ENCODE peak calls at places on chromosomes 6 and 20, in seven cellular contexts. B is AG04450, J is lung, E is uterus, H is PC-3, G is body of pancreas, O is GM23338. U is an unnamed sample.

GRCh38 chr6:50998905-50999304 is 180.2 kb downstream of the TFAP2B start:
- DNase-seq in B (no peak), J (no peak), E (no peak), H (no peak), G (no peak), O (no peak), U (no peak)

GRCh38 chr20:47598911-47599745 is 97.4 kb downstream of the NCOA3 start:
- DNase-seq in B (no peak), J (no peak), E (no peak), H (no peak), G (no peak), O (no peak), U (no peak)

GRCh38 chr6:11206576-11206975 is 25.9 kb downstream of the NEDD9 start:
- DNase-seq in B (no peak), J (no peak), E (no peak), H (peak), G (no peak), O (no peak), U (no peak)

GRCh38 chr6:135423649-135424128 is 73.9 kb downstream of the AHI1 start:
- DNase-seq in B (peak), J (no peak), E (no peak), H (peak), G (no peak), O (peak), U (peak)

GRCh38 chr20:44702776-44703175 is 12.4 kb upstream of the CCN5 start:
- DNase-seq in B (peak), J (peak), E (peak), H (no peak), G (peak), O (no peak), U (no peak)

GRCh38 chr6:98433325-98433724 is 401.0 kb upstream of the POU3F2 start:
- DNase-seq in B (no peak), J (no peak), E (no peak), H (no peak), G (no peak), O (no peak), U (no peak)

GRCh38 chr6:33983109-33983475 is 162.8 kb downstream of the GRM4 start:
- DNase-seq in B (no peak), J (peak), E (no peak), H (peak), G (peak), O (no peak), U (no peak)

GRCh38 chr20:61926253-61926613 is 139.4 kb downstream of the TAF4 start:
- DNase-seq in B (no peak), J (no peak), E (no peak), H (no peak), G (no peak), O (no peak), U (no peak)

GRCh38 chr20:52972190-52972937 is at the start of gene TSHZ2:
- DNase-seq in B (no peak), J (peak), E (peak), H (no peak), G (peak), O (no peak), U (no peak)

GRCh38 chr20:41124451-41125094 is 12.8 kb upstream of the PLCG1 start:
- DNase-seq in B (no peak), J (no peak), E (no peak), H (no peak), G (no peak), O (no peak), U (no peak)

GRCh38 chr6:107115695-107116327 is 496 bp upstream of the BEND3 start:
- DNase-seq in B (no peak), J (peak), E (peak), H (peak), G (peak), O (peak), U (peak)

GRCh38 chr20:48816282-48816860 is 11.4 kb downstream of the PREX1 start:
- DNase-seq in B (no peak), J (no peak), E (no peak), H (no peak), G (no peak), O (no peak), U (no peak)

GRCh38 chr6:135144678-135145508 is 36.2 kb upstream of the MYB start:
- DNase-seq in B (no peak), J (no peak), E (no peak), H (peak), G (no peak), O (peak), U (no peak)

GRCh38 chr6:135114355-135115145 is 59.9 kb upstream of the HBS1L start:
- DNase-seq in B (no peak), J (no peak), E (no peak), H (no peak), G (no peak), O (no peak), U (no peak)

GRCh38 chr6:149147939-149148718 is 169.4 kb upstream of the TAB2 start:
- DNase-seq in B (no peak), J (no peak), E (no peak), H (no peak), G (no peak), O (no peak), U (no peak)

GRCh38 chr20:25066386-25066785 is 8.4 kb upstream of the ACSS1 start:
- DNase-seq in B (no peak), J (no peak), E (peak), H (no peak), G (peak), O (no peak), U (no peak)

GRCh38 chr6:122222761-122223160 is 176.7 kb upstream of the HSF2 start:
- DNase-seq in B (no peak), J (no peak), E (no peak), H (no peak), G (no peak), O (no peak), U (no peak)

GRCh38 chr6:162907876-162908481 is 180.2 kb downstream of the PACRG start:
- DNase-seq in B (no peak), J (no peak), E (no peak), H (peak), G (no peak), O (peak), U (no peak)

GRCh38 chr6:30490031-30490876 is 945 bp downstream of the HLA-E start:
- DNase-seq in B (no peak), J (peak), E (peak), H (peak), G (peak), O (peak), U (no peak)

GRCh38 chr6:30007132-30007764 is 53.8 kb upstream of the POLR1H start:
- DNase-seq in B (no peak), J (peak), E (peak), H (no peak), G (peak), O (peak), U (no peak)

GRCh38 chr6:48597951-48598350 is 487.0 kb upstream of the PTCHD4 start:
- DNase-seq in B (no peak), J (no peak), E (no peak), H (no peak), G (no peak), O (no peak), U (no peak)

GRCh38 chr6:56401477-56402070 is 154.2 kb upstream of the COL21A1 start:
- DNase-seq in B (no peak), J (no peak), E (no peak), H (no peak), G (no peak), O (no peak), U (no peak)

GRCh38 chr20:62955519-62956386 is 3.2 kb downstream of the SLC17A9 start:
- DNase-seq in B (no peak), J (no peak), E (no peak), H (no peak), G (peak), O (no peak), U (no peak)

GRCh38 chr6:13013681-13014550 is 297.3 kb downstream of the PHACTR1 start:
- DNase-seq in B (no peak), J (no peak), E (no peak), H (no peak), G (peak), O (peak), U (no peak)

GRCh38 chr20:56995635-56996075 is 270.8 kb downstream of the BMP7 start:
- DNase-seq in B (no peak), J (no peak), E (no peak), H (peak), G (peak), O (peak), U (no peak)

GRCh38 chr6:29295623-29296022 is 5.9 kb upstream of the OR14J1 start:
- DNase-seq in B (no peak), J (no peak), E (no peak), H (no peak), G (no peak), O (no peak), U (no peak)

GRCh38 chr20:58711266-58712051 is 18.9 kb downstream of the NPEPL1 start:
- DNase-seq in B (no peak), J (no peak), E (peak), H (no peak), G (peak), O (no peak), U (no peak)

GRCh38 chr20:20237093-20237959 is 130.6 kb upstream of the INSM1 start:
- DNase-seq in B (peak), J (peak), E (no peak), H (peak), G (peak), O (peak), U (no peak)

GRCh38 chr6:37202788-37203491 is 33.0 kb downstream of the PIM1 start:
- DNase-seq in B (no peak), J (no peak), E (no peak), H (peak), G (no peak), O (no peak), U (no peak)

GRCh38 chr6:14542670-14543366 is 425.2 kb downstream of the CD83 start:
- DNase-seq in B (peak), J (no peak), E (no peak), H (peak), G (no peak), O (no peak), U (peak)

GRCh38 chr6:117711369-117711768 is 36.1 kb downstream of the NUS1 start:
- DNase-seq in B (no peak), J (no peak), E (no peak), H (peak), G (no peak), O (peak), U (no peak)

GRCh38 chr6:117706504-117706903 is 31.2 kb downstream of the NUS1 start:
- DNase-seq in B (no peak), J (no peak), E (no peak), H (no peak), G (no peak), O (no peak), U (no peak)
- H3K4me3 ChIP-seq in B (no peak), J (no peak), E (no peak), H (no peak), G (no peak), O (no peak), U (no peak)

GRCh38 chr6:81752969-81753708 is 658 bp upstream of the TENT5A start:
- DNase-seq in B (peak), J (peak), E (peak), H (peak), G (peak), O (peak), U (no peak)
- TF ChIP-seq CTCF in B (peak), J (no peak), E (peak), H (no peak), G (no peak), O (no peak), U (peak)

GRCh38 chr6:159170333-159170672 is 1.1 kb downstream of the FNDC1 start:
- DNase-seq in B (no peak), J (no peak), E (no peak), H (no peak), G (no peak), O (no peak), U (no peak)

GRCh38 chr6:159172066-159172465 is 2.9 kb downstream of the FNDC1 start:
- DNase-seq in B (no peak), J (no peak), E (no peak), H (no peak), G (no peak), O (no peak), U (no peak)

GRCh38 chr6:159169193-159169555 is at the start of gene FNDC1:
- DNase-seq in B (no peak), J (no peak), E (peak), H (no peak), G (peak), O (peak), U (no peak)

GRCh38 chr6:159169557-159170332 is 545 bp downstream of the FNDC1 start:
- DNase-seq in B (no peak), J (no peak), E (peak), H (no peak), G (peak), O (peak), U (no peak)

DNA sequence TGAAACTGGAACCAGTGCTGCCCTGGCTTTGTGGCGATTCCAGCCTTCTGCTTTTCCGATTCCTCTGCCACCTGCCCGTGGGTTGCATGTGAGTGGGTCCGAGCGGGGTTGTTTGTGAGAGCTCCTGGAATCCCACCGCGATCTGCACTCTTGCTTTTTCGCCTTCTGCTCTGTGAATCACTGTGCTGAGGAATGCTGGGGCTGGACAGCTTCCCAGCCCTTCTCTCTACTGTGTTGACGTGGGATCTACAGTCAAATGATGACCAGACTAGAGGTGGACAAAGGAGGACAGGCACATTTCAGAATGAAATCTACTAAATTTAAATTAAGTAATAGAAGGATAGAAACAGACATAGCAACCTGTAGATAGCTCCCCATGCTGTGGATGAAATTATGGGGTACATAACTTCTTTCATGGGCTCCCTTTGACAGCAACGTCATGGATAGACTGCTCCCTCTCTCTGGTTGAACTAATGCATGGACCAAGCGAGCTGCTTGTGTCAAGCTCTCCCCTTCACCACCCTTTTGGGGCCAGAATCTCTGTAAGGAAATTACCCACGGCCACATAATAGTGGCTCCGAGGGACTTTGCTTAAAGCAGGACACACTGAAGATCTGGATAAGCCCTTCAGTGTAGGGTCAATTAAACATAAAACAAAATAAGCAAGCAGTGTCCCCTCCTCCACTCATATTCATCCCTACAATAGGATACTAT is 2.0 kb downstream of the FNDC1 start:
- DNase-seq in B (peak), J (no peak), E (peak), H (peak), G (no peak), O (no peak), U (no peak)
- H3K4me3 ChIP-seq in B (peak), J (no peak), E (no peak), H (no peak), G (no peak), O (peak), U (no peak)

GRCh38 chr6:32700391-32701040 is 34.1 kb upstream of the HLA-DQB1 start:
- DNase-seq in B (peak), J (peak), E (peak), H (peak), G (peak), O (peak), U (peak)
- TF ChIP-seq CTCF in B (peak), J (peak), E (peak), H (peak), G (peak), O (peak), U (peak)

GRCh38 chr20:12056836-12057235 is 139.1 kb downstream of the BTBD3 start:
- DNase-seq in B (no peak), J (no peak), E (no peak), H (no peak), G (no peak), O (no peak), U (no peak)
- H3K4me3 ChIP-seq in B (no peak), J (no peak), E (no peak), H (no peak), G (no peak), O (no peak), U (no peak)

U was measured in epithelial cell of proximal tubule.